ENCODE peak calls at places on chromosomes 5 and 9, in ten cellular contexts. V is NT2/D1, U is activated T-cell treated with anti-CD3 and anti-CD28 coated beads for 1 hour, I is HepG2, O is fibroblast of pulmonary artery, Y is M059J, J is left cardiac atrium, K is AG08395, E is GM12892, A is anterior cingulate cortex. X is an unnamed sample.

GRCh38 chr9:34124923-34125322 is 1.6 kb downstream of the DCAF12 start:
- DNase-seq in V (no peak), U (no peak), I (no peak), O (peak; percentile 11), Y (no peak), J (no peak), K (no peak), E (no peak), A (no peak), X (no peak)

GRCh38 chr5:43631182-43631910 is 28.4 kb downstream of the NNT start:
- DNase-seq in V (peak; percentile 60), U (no peak), I (peak; percentile 71), O (peak; percentile 85), Y (peak; percentile 75), J (peak; percentile 26), K (peak; percentile 72), E (no peak), A (peak; percentile 45), X (peak; percentile 59)

GRCh38 chr9:37921546-37922300 is 17.8 kb upstream of the SLC25A51 start:
- DNase-seq in V (no peak), U (no peak), I (no peak), O (no peak), Y (no peak), J (no peak), K (no peak), E (no peak), A (no peak), X (no peak)

GRCh38 chr9:9791621-9792020 is 821.2 kb downstream of the PTPRD start:
- DNase-seq in V (no peak), U (no peak), I (no peak), O (peak; percentile 16), Y (no peak), J (no peak), K (no peak), E (no peak), A (peak; percentile 0), X (no peak)

GRCh38 chr5:8517461-8517860 is 648.5 kb downstream of the MTRR start:
- DNase-seq in V (peak; percentile 5), U (no peak), I (no peak), O (peak; percentile 2), Y (peak; percentile 63), J (no peak), K (no peak), E (no peak), A (no peak), X (peak; percentile 73)

GRCh38 chr5:80745490-80745889 is 90.7 kb upstream of the DHFR start:
- DNase-seq in V (no peak), U (no peak), I (no peak), O (no peak), Y (peak; percentile 85), J (no peak), K (no peak), E (no peak), A (no peak), X (no peak)

GRCh38 chr5:150124111-150124557 is 31.5 kb downstream of the PDGFRB start:
- DNase-seq in V (no peak), U (no peak), I (no peak), O (no peak), Y (no peak), J (no peak), K (no peak), E (no peak), A (no peak), X (no peak)

GRCh38 chr5:7897014-7897600 is 28.2 kb downstream of the MTRR start:
- DNase-seq in V (peak; percentile 32), U (no peak), I (peak; percentile 21), O (peak; percentile 20), Y (peak; percentile 33), J (no peak), K (peak; percentile 14), E (no peak), A (no peak), X (no peak)

GRCh38 chr9:127204771-127205470 is 59.7 kb upstream of the GARNL3 start:
- DNase-seq in V (no peak), U (no peak), I (peak; percentile 31), O (peak; percentile 37), Y (peak; percentile 82), J (peak; percentile 49), K (peak; percentile 76), E (no peak), A (peak; percentile 28), X (no peak)

GRCh38 chr5:143824851-143825720 is 13.1 kb downstream of the HMHB1 start:
- DNase-seq in V (peak; percentile 60), U (peak; percentile 78), I (peak; percentile 68), O (peak; percentile 85), Y (peak; percentile 64), J (peak; percentile 84), K (peak; percentile 82), E (peak; percentile 38), A (peak; percentile 66), X (peak; percentile 2)

GRCh38 chr5:14185336-14186131 is 42.4 kb downstream of the TRIO start:
- DNase-seq in V (no peak), U (no peak), I (no peak), O (peak; percentile 70), Y (peak; percentile 94), J (no peak), K (peak; percentile 56), E (no peak), A (peak; percentile 64), X (no peak)

GRCh38 chr5:32277782-32278181 is 35.0 kb downstream of the MTMR12 start:
- DNase-seq in V (no peak), U (no peak), I (no peak), O (no peak), Y (peak; percentile 84), J (no peak), K (no peak), E (no peak), A (no peak), X (no peak)

GRCh38 chr5:56200856-56201638 is 32.1 kb downstream of the ANKRD55 start:
- DNase-seq in V (peak; percentile 42), U (peak; percentile 30), I (peak; percentile 88), O (peak; percentile 90), Y (peak; percentile 81), J (peak; percentile 53), K (peak; percentile 77), E (peak; percentile 40), A (peak; percentile 27), X (no peak)

GRCh38 chr5:163642904-163643303 is 137.5 kb downstream of the MAT2B start:
- DNase-seq in V (no peak), U (no peak), I (no peak), O (no peak), Y (no peak), J (no peak), K (no peak), E (no peak), A (no peak), X (no peak)

GRCh38 chr5:93460286-93460685 is 120.7 kb downstream of the NR2F1-AS1 start:
- DNase-seq in V (no peak), U (no peak), I (no peak), O (no peak), Y (no peak), J (no peak), K (no peak), E (no peak), A (no peak), X (no peak)

GRCh38 chr9:25374281-25374680 is 304.0 kb downstream of the TUSC1 start:
- DNase-seq in V (no peak), U (no peak), I (no peak), O (no peak), Y (no peak), J (no peak), K (no peak), E (no peak), A (no peak), X (no peak)

GRCh38 chr9:105357937-105358336 is 89.9 kb upstream of the FSD1L start:
- DNase-seq in V (no peak), U (no peak), I (no peak), O (no peak), Y (no peak), J (no peak), K (no peak), E (peak; percentile 21), A (no peak), X (no peak)

GRCh38 chr5:169142264-169142970 is 158.5 kb downstream of the SLIT3 start:
- DNase-seq in V (no peak), U (no peak), I (no peak), O (no peak), Y (peak; percentile 39), J (peak; percentile 31), K (no peak), E (no peak), A (no peak), X (no peak)

GRCh38 chr9:91207889-91208651 is 153.6 kb downstream of the AUH start:
- DNase-seq in V (no peak), U (no peak), I (peak; percentile 88), O (peak; percentile 63), Y (peak; percentile 52), J (no peak), K (no peak), E (no peak), A (no peak), X (peak; percentile 25)

GRCh38 chr5:14574124-14574523 is 7.5 kb upstream of the OTULINL start:
- DNase-seq in V (no peak), U (no peak), I (no peak), O (no peak), Y (no peak), J (no peak), K (no peak), E (no peak), A (no peak), X (no peak)

GRCh38 chr9:129694265-129694664 is 28.8 kb downstream of the PRRX2 start:
- DNase-seq in V (no peak), U (no peak), I (no peak), O (no peak), Y (peak; percentile 78), J (no peak), K (no peak), E (no peak), A (no peak), X (no peak)

GRCh38 chr5:148376198-148376597 is 7.6 kb upstream of the FBXO38 start:
- DNase-seq in V (no peak), U (no peak), I (no peak), O (no peak), Y (no peak), J (no peak), K (no peak), E (no peak), A (no peak), X (no peak)

GRCh38 chr9:121645003-121645402 is 6.4 kb upstream of the DAB2IP start:
- DNase-seq in V (no peak), U (no peak), I (no peak), O (no peak), Y (no peak), J (no peak), K (no peak), E (no peak), A (peak; percentile 60), X (no peak)

GRCh38 chr5:167458412-167458811 is 833.0 kb upstream of the WWC1 start:
- DNase-seq in V (no peak), U (no peak), I (no peak), O (no peak), Y (no peak), J (no peak), K (no peak), E (no peak), A (no peak), X (no peak)

GRCh38 chr9:93826209-93826608 is 128.9 kb downstream of the BARX1 start:
- DNase-seq in V (no peak), U (peak; percentile 39), I (no peak), O (no peak), Y (no peak), J (no peak), K (peak; percentile 0), E (no peak), A (no peak), X (no peak)

GRCh38 chr5:65663804-65664521 is 39.1 kb downstream of the SHLD3 start:
- DNase-seq in V (peak; percentile 11), U (no peak), I (no peak), O (peak; percentile 43), Y (peak; percentile 17), J (no peak), K (peak; percentile 32), E (no peak), A (no peak), X (no peak)

GRCh38 chr9:76082062-76082461 is 191.6 kb downstream of the PCSK5 start:
- DNase-seq in V (no peak), U (no peak), I (no peak), O (no peak), Y (no peak), J (no peak), K (no peak), E (no peak), A (no peak), X (no peak)

X was measured in GF-D8.